ENCODE peak calls at places on chromosomes 11 and 22, in five cellular contexts. One of them, this sample, is unnamed.

GRCh38 chr11:76781861-76782500 is 1.2 kb upstream of the TSKU start:
- DNase-seq in pancreas: peak; percentile 46
- DNase-seq in PC-3: no peak
- DNase-seq in vagina: no peak
- DNase-seq in testis: no peak
- DNase-seq in this sample: no peak

GRCh38 chr11:86802601-86803051 is 2.3 kb downstream of the PRSS23 start:
- DNase-seq in pancreas: no peak
- DNase-seq in PC-3: peak; percentile 78
- DNase-seq in testis: peak; percentile 56
- DNase-seq in vagina: no peak
- DNase-seq in this sample: no peak

GRCh38 chr11:843818-844692 is 1.4 kb downstream of the TSPAN4 start:
- DNase-seq in PC-3: peak; percentile 88
- DNase-seq in pancreas: no peak
- DNase-seq in vagina: no peak
- DNase-seq in testis: peak; percentile 90
- DNase-seq in this sample: peak; percentile 84

GRCh38 chr11:64057890-64058289 is 22.2 kb downstream of the FLRT1 start:
- DNase-seq in pancreas: no peak
- DNase-seq in vagina: no peak
- DNase-seq in testis: no peak
- DNase-seq in PC-3: no peak
- DNase-seq in this sample: no peak

GRCh38 chr11:122248939-122249338 is 132.9 kb upstream of the BLID start:
- DNase-seq in testis: no peak
- DNase-seq in PC-3: peak; percentile 56
- DNase-seq in pancreas: no peak
- DNase-seq in vagina: no peak
- DNase-seq in this sample: no peak

GRCh38 chr11:95975343-95975742 is 51.4 kb upstream of the MTMR2 start:
- DNase-seq in vagina: no peak
- DNase-seq in PC-3: no peak
- DNase-seq in pancreas: no peak
- DNase-seq in testis: no peak
- DNase-seq in this sample: no peak

GRCh38 chr11:65379698-65380459 is 2.6 kb downstream of the SLC25A45 start:
- DNase-seq in PC-3: no peak
- DNase-seq in vagina: no peak
- DNase-seq in testis: no peak
- DNase-seq in pancreas: no peak
- DNase-seq in this sample: no peak

GRCh38 chr11:11659567-11660341 is 37.9 kb upstream of the GALNT18 start:
- DNase-seq in PC-3: no peak
- DNase-seq in pancreas: no peak
- DNase-seq in testis: no peak
- DNase-seq in vagina: no peak
- DNase-seq in this sample: no peak

GRCh38 chr11:107482234-107482633 is 24.6 kb upstream of the CWF19L2 start:
- DNase-seq in pancreas: no peak
- DNase-seq in vagina: no peak
- DNase-seq in testis: no peak
- DNase-seq in PC-3: no peak
- DNase-seq in this sample: no peak

GRCh38 chr22:22031183-22031560 is 48.6 kb upstream of the TOP3B start:
- DNase-seq in PC-3: no peak
- DNase-seq in pancreas: no peak
- DNase-seq in testis: no peak
- DNase-seq in vagina: no peak
- DNase-seq in this sample: no peak

GRCh38 chr11:121696177-121696863 is 243.6 kb upstream of the SORL1-AS1 start:
- DNase-seq in pancreas: no peak
- DNase-seq in PC-3: no peak
- DNase-seq in vagina: no peak
- DNase-seq in testis: peak; percentile 25
- DNase-seq in this sample: no peak

GRCh38 chr22:30159561-30160353 is 79.5 kb downstream of the HORMAD2 start:
- DNase-seq in PC-3: peak; percentile 67
- DNase-seq in vagina: no peak
- DNase-seq in testis: peak; percentile 45
- DNase-seq in pancreas: no peak
- DNase-seq in this sample: no peak

GRCh38 chr11:34266090-34266912 is 91.5 kb downstream of the ABTB2 start:
- DNase-seq in vagina: no peak
- DNase-seq in pancreas: no peak
- DNase-seq in PC-3: peak; percentile 78
- DNase-seq in testis: peak; percentile 43
- DNase-seq in this sample: no peak

GRCh38 chr22:23094695-23095466 is 24.6 kb downstream of the GNAZ start:
- DNase-seq in PC-3: no peak
- DNase-seq in pancreas: no peak
- DNase-seq in testis: no peak
- DNase-seq in vagina: no peak
- DNase-seq in this sample: no peak

DNA sequence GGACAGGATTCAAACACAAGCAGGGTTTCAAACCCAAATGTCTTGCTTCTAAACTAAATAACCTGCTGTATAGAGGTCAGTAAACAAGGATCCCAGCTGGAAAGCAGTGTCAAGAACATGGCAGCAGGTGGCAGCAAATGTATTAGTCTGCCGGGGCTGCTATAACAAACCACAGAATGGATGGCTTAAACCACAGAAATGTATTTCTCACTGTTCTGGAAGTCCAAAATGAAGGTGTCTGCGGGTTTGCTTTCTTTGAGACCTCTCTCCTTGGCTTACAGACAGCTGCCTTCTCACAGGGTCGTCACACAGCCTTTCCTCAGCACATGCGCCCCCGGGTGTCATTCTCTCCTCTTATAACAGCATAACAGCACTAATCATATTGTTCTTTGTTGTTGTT is 65.1 kb upstream of the LRRC55 start:
- DNase-seq in pancreas: no peak
- DNase-seq in PC-3: peak; percentile 69
- DNase-seq in testis: peak; percentile 52
- DNase-seq in vagina: no peak
- DNase-seq in this sample: peak; percentile 41
- TF ChIP-seq CTCF in pancreas: no peak
- TF ChIP-seq CTCF in PC-3: peak; percentile 83
- TF ChIP-seq CTCF in testis: peak; percentile 43
- TF ChIP-seq CTCF in vagina: no peak
- TF ChIP-seq CTCF in this sample: peak; percentile 38

DNA sequence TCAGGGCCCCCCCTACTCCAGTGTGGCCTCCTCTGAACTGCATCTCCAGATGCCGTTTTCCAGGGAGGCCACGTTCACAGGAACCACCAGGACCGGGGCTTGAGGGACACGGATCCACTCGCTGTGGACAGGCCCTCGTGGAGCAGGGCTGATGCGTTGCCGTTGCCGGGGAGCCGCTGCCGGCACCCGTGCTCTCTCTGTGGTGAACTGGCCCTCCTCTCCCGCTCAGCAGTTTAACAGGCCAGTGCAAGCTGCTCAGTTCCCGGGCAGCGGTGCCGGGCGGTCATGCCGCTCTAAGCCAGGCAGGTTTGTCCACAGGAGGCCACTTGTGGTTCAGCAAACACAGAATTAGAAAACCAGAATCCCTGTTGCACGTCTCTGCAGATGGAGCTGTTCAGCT is 301.6 kb downstream of the TBC1D22A start:
- DNase-seq in vagina: no peak
- DNase-seq in pancreas: peak; percentile 57
- DNase-seq in testis: no peak
- DNase-seq in PC-3: no peak
- DNase-seq in this sample: no peak
- TF ChIP-seq CTCF in vagina: no peak
- TF ChIP-seq CTCF in pancreas: no peak
- TF ChIP-seq CTCF in testis: no peak
- TF ChIP-seq CTCF in PC-3: no peak
- TF ChIP-seq CTCF in this sample: no peak

GRCh38 chr22:38569972-38570840 is at the start of gene DMC1:
- DNase-seq in PC-3: peak; percentile 77
- DNase-seq in pancreas: peak; percentile 95
- DNase-seq in testis: peak; percentile 95
- DNase-seq in vagina: no peak
- DNase-seq in this sample: peak; percentile 98

GRCh38 chr22:38569181-38569971 is 607 bp downstream of the DMC1 start:
- DNase-seq in vagina: no peak
- DNase-seq in testis: peak; percentile 18
- DNase-seq in PC-3: no peak
- DNase-seq in pancreas: peak; percentile 56
- DNase-seq in this sample: no peak

GRCh38 chr22:38572065-38572464 is 2.1 kb upstream of the DMC1 start:
- DNase-seq in testis: peak; percentile 61
- DNase-seq in PC-3: peak; percentile 61
- DNase-seq in pancreas: no peak
- DNase-seq in vagina: no peak
- DNase-seq in this sample: peak; percentile 36

GRCh38 chr22:38567531-38568245 is 2.3 kb downstream of the DMC1 start:
- DNase-seq in vagina: no peak
- DNase-seq in pancreas: no peak
- DNase-seq in PC-3: no peak
- DNase-seq in testis: no peak
- DNase-seq in this sample: no peak

DNA sequence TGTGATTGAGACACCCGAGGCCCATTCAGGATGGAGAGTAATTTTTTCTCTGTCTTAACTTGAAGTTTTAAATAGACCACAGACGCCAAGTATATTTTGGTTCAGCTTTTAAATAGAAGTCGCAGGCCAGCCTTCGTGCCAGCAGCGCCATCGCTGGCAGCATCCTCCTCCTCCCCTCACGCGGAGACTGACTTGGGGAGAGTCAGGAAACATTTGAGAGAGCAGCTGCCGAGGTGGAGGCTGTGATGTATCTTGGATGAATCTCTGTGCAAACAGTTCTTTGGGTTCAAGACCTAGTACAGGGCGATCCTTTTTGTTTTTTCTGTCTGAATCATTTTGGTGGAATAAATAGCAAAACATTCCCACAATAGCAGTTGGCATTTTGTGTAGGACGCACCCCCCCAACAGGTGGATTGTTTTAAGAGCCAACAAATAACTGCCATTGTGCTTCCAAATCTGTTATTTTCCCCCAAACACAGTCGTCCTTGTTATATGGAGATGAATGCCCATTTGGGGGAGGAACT is 920 bp upstream of the DMC1 start:
- DNase-seq in PC-3: peak; percentile 35
- DNase-seq in testis: peak; percentile 58
- DNase-seq in vagina: no peak
- DNase-seq in pancreas: peak; percentile 62
- DNase-seq in this sample: peak; percentile 48
- TF ChIP-seq CTCF in PC-3: peak; percentile 24
- TF ChIP-seq CTCF in testis: no peak
- TF ChIP-seq CTCF in vagina: no peak
- TF ChIP-seq CTCF in pancreas: no peak
- TF ChIP-seq CTCF in this sample: no peak

DNA sequence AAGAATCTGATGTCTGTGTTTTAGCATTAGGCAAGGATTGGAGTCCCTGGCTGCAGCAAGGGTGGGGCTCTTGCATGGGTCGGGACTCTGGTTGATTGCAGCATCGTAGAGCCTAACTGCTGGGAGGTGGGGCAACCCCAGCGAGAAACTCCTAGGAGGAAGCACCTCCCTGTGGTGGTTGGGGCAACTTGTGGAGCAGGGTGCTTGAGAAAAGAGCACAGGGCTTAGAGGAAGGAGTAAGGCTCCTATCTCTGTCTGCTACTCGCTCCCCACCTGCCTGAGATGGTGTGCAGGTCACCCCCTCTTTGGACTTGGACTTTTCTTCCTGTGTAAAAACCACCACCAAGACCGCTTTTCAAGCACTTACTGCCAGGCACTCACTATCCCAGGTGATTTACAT is 15.6 kb downstream of the SREBF2 start:
- DNase-seq in vagina: no peak
- DNase-seq in PC-3: no peak
- DNase-seq in pancreas: no peak
- DNase-seq in testis: no peak
- DNase-seq in this sample: peak; percentile 90
- TF ChIP-seq CTCF in vagina: no peak
- TF ChIP-seq CTCF in PC-3: no peak
- TF ChIP-seq CTCF in pancreas: no peak
- TF ChIP-seq CTCF in testis: no peak
- TF ChIP-seq CTCF in this sample: no peak

GRCh38 chr11:116062526-116063171 is 558.4 kb upstream of the CADM1 start:
- DNase-seq in PC-3: no peak
- DNase-seq in vagina: no peak
- DNase-seq in pancreas: no peak
- DNase-seq in testis: no peak
- DNase-seq in this sample: no peak

GRCh38 chr11:116061322-116061721 is 557.1 kb upstream of the CADM1 start:
- DNase-seq in PC-3: no peak
- DNase-seq in testis: no peak
- DNase-seq in pancreas: no peak
- DNase-seq in vagina: no peak
- DNase-seq in this sample: no peak

GRCh38 chr11:116065519-116065918 is 561.3 kb upstream of the CADM1 start:
- DNase-seq in pancreas: no peak
- DNase-seq in testis: no peak
- DNase-seq in PC-3: no peak
- DNase-seq in vagina: no peak
- DNase-seq in this sample: no peak

GRCh38 chr11:116059909-116060308 is 555.7 kb upstream of the CADM1 start:
- DNase-seq in vagina: no peak
- DNase-seq in PC-3: no peak
- DNase-seq in pancreas: no peak
- DNase-seq in testis: no peak
- DNase-seq in this sample: no peak

DNA sequence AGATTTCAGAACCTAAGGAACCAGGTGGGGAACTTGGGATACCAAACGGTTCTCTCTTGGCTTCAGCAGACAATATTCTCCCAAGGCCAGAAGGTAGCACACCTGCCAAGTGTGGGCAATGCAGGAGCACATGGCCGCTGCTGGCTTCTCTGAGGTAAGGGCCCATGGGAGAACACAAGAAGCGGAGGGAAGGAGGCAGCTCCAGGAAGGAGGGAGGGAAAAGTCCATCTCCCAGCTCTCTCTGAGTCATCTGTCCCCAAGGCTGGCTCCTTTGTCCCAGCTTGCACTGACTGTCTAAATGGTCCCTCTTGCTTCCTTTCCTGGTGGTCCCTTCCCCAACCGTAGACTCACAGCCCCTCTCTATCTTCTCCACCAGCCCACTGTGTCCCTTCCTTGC is 557.9 kb upstream of the CADM1 start:
- DNase-seq in PC-3: no peak
- DNase-seq in testis: no peak
- DNase-seq in vagina: no peak
- DNase-seq in pancreas: no peak
- DNase-seq in this sample: no peak
- TF ChIP-seq CTCF in PC-3: no peak
- TF ChIP-seq CTCF in testis: no peak
- TF ChIP-seq CTCF in vagina: no peak
- TF ChIP-seq CTCF in pancreas: no peak
- TF ChIP-seq CTCF in this sample: no peak

DNA sequence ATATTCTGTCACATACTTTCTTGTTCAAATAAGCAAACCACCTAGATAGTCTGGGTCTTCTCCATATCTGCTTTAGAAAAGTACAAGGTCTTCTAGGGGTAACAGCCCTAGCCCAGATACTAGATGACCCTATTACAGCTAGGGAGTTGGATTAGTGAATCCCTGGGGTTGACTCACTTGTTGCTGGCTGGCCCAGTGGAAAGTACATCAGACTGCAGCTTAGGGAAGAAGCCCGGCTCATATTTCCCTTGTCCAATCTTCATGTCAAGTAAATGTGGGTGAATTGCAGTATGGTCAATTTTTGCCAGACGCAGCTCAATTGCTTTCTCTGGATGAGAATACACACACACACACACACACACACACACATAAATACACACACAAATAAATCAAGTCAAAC is 79.1 kb upstream of the SCUBE2 start:
- DNase-seq in PC-3: no peak
- DNase-seq in vagina: no peak
- DNase-seq in pancreas: no peak
- DNase-seq in testis: no peak
- DNase-seq in this sample: no peak
- TF ChIP-seq CTCF in PC-3: no peak
- TF ChIP-seq CTCF in vagina: no peak
- TF ChIP-seq CTCF in pancreas: no peak
- TF ChIP-seq CTCF in testis: no peak
- TF ChIP-seq CTCF in this sample: no peak

This sample was measured in colonic mucosa.